ENCODE peak calls at places on chromosome 2, in seven cellular contexts. G is fibroblast of lung, H is esophagus squamous epithelium, E is GM23248, Q is A549, L is colonic mucosa, M is SK-N-SH. K is an unnamed sample.

GRCh38 chr2:5472673-5473072 is 219.5 kb upstream of the SOX11 start:
- DNase-seq in E (no peak), L (no peak), M (no peak), G (no peak), H (no peak), Q (no peak), K (no peak)

GRCh38 chr2:175600024-175600831 is 401.8 kb downstream of the LNPK start:
- DNase-seq in H (no peak), L (no peak), M (peak; percentile 62), Q (no peak), G (no peak), E (peak; percentile 91), K (no peak)

GRCh38 chr2:172970660-172971059 is 105.0 kb upstream of the MAP3K20 start:
- DNase-seq in Q (no peak), H (no peak), E (no peak), G (no peak), L (no peak), M (no peak), K (no peak)

GRCh38 chr2:194126418-194126817 is 1530.6 kb upstream of the SLC39A10 start:
- DNase-seq in E (no peak), G (no peak), M (no peak), Q (no peak), L (no peak), H (no peak), K (no peak)

GRCh38 chr2:217899231-217900009 is 103.4 kb downstream of the TNS1 start:
- DNase-seq in Q (peak; percentile 86), M (peak; percentile 76), G (peak; percentile 89), H (no peak), E (peak; percentile 97), L (peak; percentile 62), K (peak; percentile 90)

GRCh38 chr2:205748660-205749059 is 66.4 kb downstream of the NRP2 start:
- DNase-seq in E (peak; percentile 48), Q (peak; percentile 83), G (peak; percentile 80), H (no peak), M (no peak), L (no peak), K (no peak)

GRCh38 chr2:241701405-241702154 is at the start of gene ING5:
- DNase-seq in M (peak; percentile 93), Q (peak; percentile 84), E (peak; percentile 98), G (peak; percentile 86), L (peak; percentile 98), H (peak; percentile 71), K (peak; percentile 99)

GRCh38 chr2:80392446-80392845 is 87.9 kb upstream of the LRRTM1 start:
- DNase-seq in M (no peak), Q (no peak), G (peak; percentile 47), L (no peak), H (no peak), E (peak; percentile 43), K (no peak)

GRCh38 chr2:26982102-26982742 is 11.8 kb downstream of the MAPRE3 start:
- DNase-seq in E (peak; percentile 51), M (peak; percentile 76), Q (peak; percentile 79), H (no peak), G (peak; percentile 47), L (peak; percentile 87), K (peak; percentile 74)

GRCh38 chr2:23486676-23487075 is 101.7 kb downstream of the KLHL29 start:
- DNase-seq in L (no peak), Q (no peak), E (peak; percentile 39), M (no peak), G (peak; percentile 30), H (no peak), K (no peak)

GRCh38 chr2:32825291-32825712 is 121.5 kb upstream of the LTBP1 start:
- DNase-seq in M (peak; percentile 59), L (no peak), G (peak; percentile 45), Q (no peak), E (peak; percentile 19), H (no peak), K (no peak)

GRCh38 chr2:233259745-233260144 is 8.3 kb downstream of the ATG16L1 start:
- DNase-seq in Q (no peak), M (no peak), L (no peak), G (peak; percentile 44), H (no peak), E (no peak), K (no peak)

GRCh38 chr2:186433040-186433439 is 53.0 kb upstream of the ZC3H15 start:
- DNase-seq in M (no peak), L (no peak), E (no peak), Q (no peak), H (no peak), G (no peak), K (no peak)

GRCh38 chr2:186433777-186434432 is 52.2 kb upstream of the ZC3H15 start:
- DNase-seq in G (no peak), M (no peak), L (no peak), H (no peak), E (no peak), Q (no peak), K (no peak)

GRCh38 chr2:186440506-186440905 is 45.6 kb upstream of the ZC3H15 start:
- DNase-seq in Q (no peak), G (no peak), H (no peak), L (no peak), M (no peak), E (no peak), K (no peak)

DNA sequence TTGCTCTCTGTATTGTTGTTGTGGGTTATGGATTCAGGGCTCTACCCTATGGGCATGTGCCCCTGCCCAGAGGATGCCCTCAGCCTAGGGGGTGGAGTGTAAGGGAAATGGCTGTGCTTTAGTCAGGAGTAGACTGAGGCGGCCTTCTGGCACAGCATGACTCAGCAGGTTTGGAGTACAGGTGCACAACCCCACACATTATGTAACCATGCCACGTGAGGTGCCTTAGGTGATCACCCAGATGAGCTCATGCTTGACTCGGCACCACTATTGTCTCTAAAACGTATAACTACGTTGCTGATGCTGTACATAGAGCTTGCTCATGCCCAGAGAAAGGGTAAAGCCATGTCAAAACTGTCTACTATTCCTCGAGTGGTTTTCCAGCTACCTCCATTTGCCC is 48.3 kb upstream of the ZC3H15 start:
- DNase-seq in M (no peak), G (no peak), E (no peak), L (no peak), H (no peak), Q (no peak), K (no peak)
- H3K9me3 ChIP-seq in M (no peaks in the 10 kb centered on the region), G (no peaks in the 10 kb centered on the region), E (no peaks in the 10 kb centered on the region), L (no peaks in the 10 kb centered on the region), H (no peaks in the 10 kb centered on the region), Q (no peaks in the 10 kb centered on the region), K (no peaks in the 10 kb centered on the region)

GRCh38 chr2:70463581-70463980 is 90.0 kb downstream of the TGFA start:
- DNase-seq in E (no peak), M (no peak), H (no peak), L (no peak), Q (no peak), G (no peak), K (no peak)
- H3K27ac ChIP-seq in E (no peak overlapping the region), M (no peak overlapping the region), H (no peak overlapping the region), L (no peak overlapping the region), Q (no peak overlapping the region), G (no peak overlapping the region), K (no peak overlapping the region)

GRCh38 chr2:57160976-57161375 is 885.6 kb upstream of the VRK2 start:
- DNase-seq in M (no peak), E (peak; percentile 8), G (peak; percentile 1), H (no peak), L (no peak), Q (no peak), K (no peak)
- H3K9me3 ChIP-seq in M (no peaks in the 10 kb centered on the region), E (no peaks in the 10 kb centered on the region), G (no peaks in the 10 kb centered on the region), H (no peaks in the 10 kb centered on the region), L (no peaks in the 10 kb centered on the region), Q (no peaks in the 10 kb centered on the region), K (no peaks in the 10 kb centered on the region)

GRCh38 chr2:216757532-216757931 is 62.2 kb upstream of the IGFBP5 start:
- DNase-seq in H (no peak), Q (no peak), L (no peak), M (no peak), E (no peak), G (no peak), K (no peak)
- H3K27ac ChIP-seq in H (no peak overlapping the region), Q (no peak overlapping the region), L (no peak overlapping the region), M (no peak overlapping the region), E (no peak overlapping the region), G (no peak overlapping the region), K (no peak overlapping the region)

DNA sequence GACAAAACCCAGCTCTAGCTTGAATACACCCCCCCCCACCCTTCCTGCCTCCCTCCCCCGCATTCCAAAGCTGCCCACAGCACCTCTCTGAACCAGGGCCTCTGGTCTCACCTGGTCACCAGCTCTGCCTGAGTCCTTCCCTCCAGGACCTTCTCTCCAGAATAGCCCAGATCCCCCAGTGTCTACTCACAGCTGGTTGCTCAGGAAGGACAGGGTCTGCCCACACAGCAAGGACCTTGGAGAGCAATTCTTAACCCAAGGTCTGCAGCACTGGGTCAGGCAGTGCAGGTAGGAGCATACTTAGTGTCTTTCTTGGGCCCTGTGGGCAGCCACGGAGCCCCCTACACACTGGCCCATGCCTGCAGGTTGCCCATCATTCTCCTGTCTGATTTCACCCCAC is 104.5 kb downstream of the ZFP36L2 start:
- DNase-seq in G (no peak), Q (no peak), M (no peak), L (no peak), E (no peak), H (no peak), K (peak; percentile 33)
- H3K9me3 ChIP-seq in G (no peaks in the 10 kb centered on the region), Q (peaks cover 8% of the 10 kb centered on the region), M (no peaks in the 10 kb centered on the region), L (no peaks in the 10 kb centered on the region), E (no peaks in the 10 kb centered on the region), H (no peaks in the 10 kb centered on the region), K (peaks cover 10% of the 10 kb centered on the region)